ENCODE peak calls at places on chromosome 13, in seven cellular contexts. P, L, H, I, O, G and B are unnamed samples.

GRCh38 chr13:78621086-78621485 is 17.7 kb upstream of the POU4F1 start:
- DNase-seq in I (no peak), P (no peak), H (no peak), O (no peak), G (no peak), L (no peak), B (no peak)

GRCh38 chr13:90926459-90926858 is 421.0 kb upstream of the MIR17HG start:
- DNase-seq in H (no peak), I (no peak), O (no peak), G (no peak), P (no peak), L (no peak), B (no peak)

GRCh38 chr13:39822437-39822836 is 167.0 kb downstream of the COG6 start:
- DNase-seq in P (no peak), L (no peak), H (no peak), G (peak; percentile 43), O (no peak), I (no peak), B (no peak)

GRCh38 chr13:111589321-111589720 is 268.9 kb downstream of the TEX29 start:
- DNase-seq in P (peak; percentile 18), I (no peak), G (no peak), L (no peak), O (no peak), H (no peak), B (no peak)

GRCh38 chr13:86792153-86792651 is 879.0 kb upstream of the SLITRK5 start:
- DNase-seq in O (no peak), P (no peak), L (no peak), H (peak; percentile 61), G (no peak), I (no peak), B (no peak)

GRCh38 chr13:100809856-100810255 is 135.3 kb upstream of the TMTC4 start:
- DNase-seq in O (no peak), H (no peak), I (no peak), G (no peak), P (no peak), L (no peak), B (no peak)

GRCh38 chr13:38880397-38880796 is 110.2 kb downstream of the STOML3 start:
- DNase-seq in L (no peak), H (no peak), I (no peak), O (no peak), G (no peak), P (no peak), B (no peak)

GRCh38 chr13:27794075-27794691 is 1.9 kb downstream of the GSX1 start:
- DNase-seq in I (no peak), O (no peak), L (no peak), H (no peak), P (no peak), G (no peak), B (no peak)

GRCh38 chr13:28337196-28338045 is 157.5 kb downstream of the FLT1 start:
- DNase-seq in G (peak; percentile 9), H (no peak), O (no peak), L (no peak), I (no peak), P (no peak), B (no peak)

GRCh38 chr13:98482476-98483444 is 94.1 kb downstream of the STK24 start:
- DNase-seq in P (peak; percentile 87), I (no peak), H (peak; percentile 83), G (peak; percentile 67), L (peak; percentile 83), O (no peak), B (peak; percentile 31)

GRCh38 chr13:44425041-44425814 is 51.6 kb downstream of the SERP2 start:
- DNase-seq in L (no peak), P (no peak), G (no peak), O (no peak), I (no peak), H (no peak), B (no peak)

GRCh38 chr13:20901668-20902437 is 693 bp downstream of the XPO4 start:
- DNase-seq in O (no peak), G (peak; percentile 49), P (no peak), L (peak; percentile 63), I (no peak), H (peak; percentile 42), B (no peak)

GRCh38 chr13:97328222-97328790 is 105.7 kb upstream of the RAP2A start:
- DNase-seq in L (peak; percentile 54), P (no peak), H (peak; percentile 41), G (peak; percentile 23), I (peak; percentile 79), O (peak; percentile 76), B (no peak)

GRCh38 chr13:90867336-90867683 is 480.2 kb upstream of the MIR17HG start:
- DNase-seq in I (peak; percentile 76), H (peak; percentile 87), P (peak; percentile 37), L (peak; percentile 46), O (peak; percentile 64), G (peak; percentile 62), B (peak; percentile 72)

GRCh38 chr13:99470027-99470426 is 31.2 kb upstream of the TM9SF2 start:
- DNase-seq in L (no peak), I (no peak), P (no peak), H (no peak), G (no peak), O (no peak), B (no peak)

GRCh38 chr13:108363651-108364050 is 94.1 kb downstream of the TNFSF13B start:
- DNase-seq in G (no peak), H (no peak), I (no peak), L (no peak), P (no peak), O (no peak), B (no peak)

GRCh38 chr13:84208251-84208650 is 326.0 kb upstream of the SLITRK1 start:
- DNase-seq in O (no peak), G (no peak), H (no peak), L (no peak), P (no peak), I (no peak), B (no peak)

DNA sequence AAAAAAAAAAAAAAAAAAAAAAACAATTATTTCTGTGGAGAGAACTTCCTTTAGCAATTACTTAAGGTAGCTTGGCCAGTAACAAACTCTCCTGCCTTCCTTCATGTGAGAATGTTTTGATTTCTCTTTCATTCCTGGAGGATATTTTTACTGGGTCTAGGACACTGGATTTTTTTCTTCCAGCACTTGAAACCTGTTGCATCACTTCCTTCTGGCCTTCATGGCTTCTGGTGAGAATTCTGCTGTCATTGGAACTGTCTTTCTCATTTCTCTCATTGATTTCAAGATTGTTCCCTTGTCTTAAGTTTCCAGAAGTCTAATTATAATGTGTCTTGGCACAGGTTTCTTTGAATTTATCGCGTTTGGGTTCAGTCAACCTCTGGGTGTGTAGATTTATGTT is 19.3 kb upstream of the RAB20 start:
- DNase-seq in H (no peak), O (no peak), G (no peak), P (no peak), L (no peak), I (no peak), B (no peak)
- H3K9me3 ChIP-seq in H (no peaks in the 10 kb centered on the region), O (peaks cover 2% of the 10 kb centered on the region), G (no peaks in the 10 kb centered on the region), P (no peaks in the 10 kb centered on the region), L (no peaks in the 10 kb centered on the region), I (no peaks in the 10 kb centered on the region), B (no peaks in the 10 kb centered on the region)

DNA sequence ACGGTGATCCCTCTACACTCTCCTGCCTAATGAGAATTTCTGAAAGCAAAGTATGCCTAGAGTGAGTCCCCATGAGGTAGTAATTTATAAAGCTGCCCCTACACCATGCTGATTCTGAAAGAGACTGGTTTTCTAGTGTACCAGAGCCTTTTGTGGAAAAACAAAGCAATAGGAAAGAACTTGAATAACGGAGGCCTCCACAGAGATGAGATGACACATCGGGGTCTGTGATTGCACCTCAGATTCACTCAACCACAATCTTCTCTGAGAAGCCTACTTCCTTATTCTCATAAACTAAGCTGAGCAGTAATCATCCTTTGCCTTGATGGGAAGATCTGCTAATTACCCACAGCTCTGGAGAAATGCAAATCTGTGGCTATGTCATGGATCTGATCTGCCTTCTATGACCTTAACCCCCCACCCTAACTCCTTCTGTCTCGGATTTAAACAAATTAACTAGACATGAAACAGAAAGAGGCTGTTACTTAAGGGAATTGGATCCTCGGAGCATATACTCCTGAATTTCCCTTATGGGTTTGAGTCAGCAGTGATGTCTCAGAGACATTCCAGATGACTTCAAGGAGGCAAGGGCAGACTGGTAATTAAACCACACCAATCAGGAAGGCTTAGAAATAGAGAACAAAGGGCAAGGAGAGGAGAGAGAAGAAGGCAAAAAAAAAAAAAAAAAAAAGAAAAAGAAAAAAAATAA is 128.0 kb downstream of the DCT start:
- DNase-seq in O (no peak), P (no peak), L (no peak), G (no peak), I (no peak), H (no peak), B (no peak)
- H3K27ac ChIP-seq in O (no peak overlapping the region), P (no peak overlapping the region), L (no peak overlapping the region), G (no peak overlapping the region), I (no peak overlapping the region), H (no peak overlapping the region), B (no peak overlapping the region)

GRCh38 chr13:112606125-112607001 is 18.4 kb upstream of the TUBGCP3 start:
- DNase-seq in I (peak; percentile 54), P (peak; percentile 95), H (peak; percentile 95), L (peak; percentile 96), O (peak; percentile 77), G (peak; percentile 80), B (peak; percentile 95)
- H3K4me3 ChIP-seq in I (peak overlapping the region; percentile 43), P (peak overlapping the region; percentile 38), H (peak overlapping the region; percentile 60), L (peak overlapping the region; percentile 71), O (peak overlapping the region; percentile 45), G (peak overlapping the region; percentile 55), B (peak overlapping the region; percentile 49)

GRCh38 chr13:113964251-113964995 is 9.5 kb downstream of the C13orf46 start:
- DNase-seq in H (no peak), P (no peak), O (no peak), G (no peak), L (peak; percentile 30), I (no peak), B (no peak)

GRCh38 chr13:113963376-113963775 is 10.5 kb downstream of the C13orf46 start:
- DNase-seq in L (peak; percentile 34), O (no peak), H (no peak), P (no peak), G (no peak), I (no peak), B (no peak)

GRCh38 chr13:113965383-113965874 is 8.4 kb downstream of the C13orf46 start:
- DNase-seq in O (no peak), H (no peak), L (no peak), G (no peak), P (no peak), I (no peak), B (no peak)

GRCh38 chr13:113962386-113962785 is 11.5 kb downstream of the C13orf46 start:
- DNase-seq in O (no peak), P (no peak), I (no peak), G (no peak), L (peak; percentile 48), H (no peak), B (no peak)

DNA sequence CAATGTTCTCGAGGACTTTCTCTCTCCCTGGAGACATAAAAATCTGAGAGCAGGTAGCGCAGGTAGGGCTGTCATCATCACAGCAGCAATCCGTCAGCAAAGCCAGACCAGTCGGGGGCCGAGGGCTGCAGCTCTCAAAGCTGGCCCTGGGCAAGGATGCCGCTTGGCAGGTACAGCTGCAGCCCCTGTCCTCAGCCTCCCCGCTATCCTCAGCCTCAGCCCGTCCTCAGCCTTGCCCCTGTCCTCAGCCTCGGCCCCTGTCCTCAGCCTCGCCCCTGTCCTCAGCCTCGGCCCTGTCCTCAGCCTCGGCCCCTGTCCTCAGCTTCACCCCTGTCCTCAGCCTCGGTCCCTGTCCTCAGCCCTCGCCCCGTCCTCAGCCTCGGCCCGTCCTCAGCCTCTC is 10.9 kb downstream of the C13orf46 start:
- DNase-seq in G (no peak), H (no peak), P (no peak), I (no peak), O (no peak), L (peak; percentile 32), B (no peak)
- H3K9me3 ChIP-seq in G (peaks cover 11% of the 10 kb centered on the region), H (no peaks in the 10 kb centered on the region), P (no peaks in the 10 kb centered on the region), I (peaks cover 5% of the 10 kb centered on the region), O (peaks cover 30% of the 10 kb centered on the region), L (no peaks in the 10 kb centered on the region), B (no peaks in the 10 kb centered on the region)

GRCh38 chr13:63731896-63732295 is 2316.2 kb upstream of the PCDH20 start:
- DNase-seq in I (no peak), O (no peak), L (no peak), H (no peak), P (peak; percentile 39), G (no peak), B (no peak)
- H3K27ac ChIP-seq in I (no peak overlapping the region), O (no peak overlapping the region), L (no peak overlapping the region), H (no peak overlapping the region), P (peak overlapping the region; percentile 71), G (no peak overlapping the region), B (no peak overlapping the region)